ENCODE peak calls at places on chromosome 12, in five cellular contexts. M, L, T, B and R are unnamed samples. For H3K27me3, the result is how much of the 10 kb centered on the place peaks cover.

GRCh38 chr12:70258605-70259403 is 15.6 kb downstream of the CNOT2 start:
- DNase-seq in M (no peak), L (no peak), T (no peak), B (no peak), R (no peak)

GRCh38 chr12:101019667-101020066 is 190.4 kb downstream of the SLC5A8 start:
- DNase-seq in M (no peak), L (no peak), T (no peak), B (no peak), R (no peak)

GRCh38 chr12:26627335-26627734 is 205.7 kb downstream of the ITPR2 start:
- DNase-seq in M (no peak), L (no peak), T (no peak), B (no peak), R (no peak)

GRCh38 chr12:71556881-71557280 is 106.8 kb downstream of the ZFC3H1 start:
- DNase-seq in M (peak), L (no peak), T (peak), B (no peak), R (peak)

GRCh38 chr12:66823857-66824570 is 145.1 kb upstream of the GRIP1 start:
- DNase-seq in M (peak), L (no peak), T (no peak), B (no peak), R (no peak)

GRCh38 chr12:100826323-100826722 is 31.7 kb downstream of the ANO4 start:
- DNase-seq in M (peak), L (no peak), T (peak), B (peak), R (peak)

GRCh38 chr12:7145671-7146070 is 15.5 kb downstream of the CLSTN3 start:
- DNase-seq in M (no peak), L (no peak), T (no peak), B (no peak), R (no peak)

GRCh38 chr12:21769311-21769710 is 5.2 kb downstream of the KCNJ8 start:
- DNase-seq in M (no peak), L (no peak), T (peak), B (no peak), R (no peak)

GRCh38 chr12:92111256-92111655 is 34.4 kb downstream of the BTG1 start:
- DNase-seq in M (no peak), L (no peak), T (no peak), B (no peak), R (no peak)

GRCh38 chr12:851343-851742 is 98.2 kb downstream of the RAD52 start:
- DNase-seq in M (no peak), L (no peak), T (peak), B (no peak), R (peak)

GRCh38 chr12:2008677-2009076 is 4.4 kb upstream of the DCP1B start:
- DNase-seq in M (no peak), L (no peak), T (peak), B (no peak), R (peak)

GRCh38 chr12:11711675-11712327 is 62.3 kb downstream of the ETV6 start:
- DNase-seq in M (no peak), L (no peak), T (peak), B (no peak), R (peak)

GRCh38 chr12:22306311-22306710 is 28.2 kb downstream of the ST8SIA1 start:
- DNase-seq in M (no peak), L (no peak), T (no peak), B (no peak), R (peak)

GRCh38 chr12:2049604-2050540 is 2.9 kb upstream of the CACNA1C start:
- DNase-seq in M (peak), L (no peak), T (peak), B (no peak), R (no peak)

GRCh38 chr12:58596381-58596780 is 323.9 kb downstream of the LRIG3 start:
- DNase-seq in M (no peak), L (no peak), T (no peak), B (no peak), R (no peak)

GRCh38 chr12:109203480-109203879 is 87.1 kb downstream of the ACACB start:
- DNase-seq in M (no peak), L (no peak), T (no peak), B (no peak), R (no peak)

GRCh38 chr12:6960291-6961277 is 9.4 kb downstream of the PTPN6 start:
- DNase-seq in M (no peak), L (no peak), T (peak), B (peak), R (peak)

GRCh38 chr12:122726056-122726558 is 4.5 kb downstream of the HCAR1 start:
- DNase-seq in M (peak), L (no peak), T (no peak), B (no peak), R (no peak)

GRCh38 chr12:40646456-40646855 is 45.8 kb upstream of the CNTN1 start:
- DNase-seq in M (no peak), L (no peak), T (no peak), B (no peak), R (no peak)

GRCh38 chr12:78759387-78759786 is 105.2 kb upstream of the SYT1 start:
- DNase-seq in M (peak), L (no peak), T (peak), B (no peak), R (peak)

GRCh38 chr12:55906056-55906455 is 21.6 kb downstream of the PYM1 start:
- DNase-seq in M (no peak), L (no peak), T (peak), B (no peak), R (peak)

GRCh38 chr12:116455540-116456306 is 103.5 kb upstream of the MAP1LC3B2 start:
- DNase-seq in M (peak), L (no peak), T (peak), B (peak), R (peak)

GRCh38 chr12:127257366-127257935 is 1009.5 kb upstream of the TMEM132C start:
- DNase-seq in M (no peak), L (no peak), T (peak), B (no peak), R (peak)

GRCh38 chr12:121290410-121290809 is 6.1 kb downstream of the CAMKK2 start:
- DNase-seq in M (no peak), L (no peak), T (no peak), B (no peak), R (no peak)

GRCh38 chr12:121456551-121456950 is 56.6 kb downstream of the RNF34 start:
- DNase-seq in M (no peak), L (no peak), T (no peak), B (no peak), R (no peak)

GRCh38 chr12:121128908-121129704 is 3.6 kb upstream of the P2RX7 start:
- DNase-seq in M (peak), L (peak), T (peak), B (peak), R (peak)

GRCh38 chr12:75315518-75315917 is 14.6 kb downstream of the CAPS2 start:
- DNase-seq in M (no peak), L (no peak), T (peak), B (no peak), R (peak)

GRCh38 chr12:84272324-84272723 is 640.3 kb downstream of the SLC6A15 start:
- DNase-seq in M (no peak), L (no peak), T (no peak), B (no peak), R (no peak)

GRCh38 chr12:47939009-47939601 is 24.3 kb upstream of the TMEM106C start:
- DNase-seq in M (no peak), L (no peak), T (no peak), B (no peak), R (no peak)

GRCh38 chr12:15863984-15864383 is 18.2 kb upstream of the STRAP start:
- DNase-seq in M (no peak), L (no peak), T (no peak), B (no peak), R (no peak)

GRCh38 chr12:67193705-67194104 is 75.5 kb upstream of the CAND1 start:
- DNase-seq in M (peak), L (no peak), T (peak), B (peak), R (peak)

GRCh38 chr12:98227162-98227561 is 288.2 kb upstream of the TMPO start:
- DNase-seq in M (no peak), L (no peak), T (peak), B (no peak), R (no peak)

GRCh38 chr12:94690199-94690695 is 39.9 kb upstream of the TMCC3 start:
- DNase-seq in M (peak), L (no peak), T (no peak), B (no peak), R (peak)
- H3K27me3 ChIP-seq in M (under half), L (under half), T (under half), B (under half), R (under half)

GRCh38 chr12:107998863-107999262 is 130.2 kb upstream of the WSCD2 start:
- DNase-seq in M (no peak), L (no peak), T (no peak), B (no peak), R (no peak)
- H3K27me3 ChIP-seq in M (under half), L (under half), T (under half), B (under half), R (under half)

GRCh38 chr12:131087302-131087818 is 133.7 kb downstream of the ADGRD1 start:
- DNase-seq in M (no peak), L (no peak), T (no peak), B (peak), R (no peak)

GRCh38 chr12:131082795-131083194 is 129.1 kb downstream of the ADGRD1 start:
- DNase-seq in M (no peak), L (no peak), T (no peak), B (no peak), R (no peak)

GRCh38 chr12:131084341-131085011 is 130.8 kb downstream of the ADGRD1 start:
- DNase-seq in M (no peak), L (no peak), T (no peak), B (no peak), R (no peak)

GRCh38 chr12:131085816-131086591 is 132.3 kb downstream of the ADGRD1 start:
- DNase-seq in M (no peak), L (no peak), T (no peak), B (peak), R (no peak)

DNA sequence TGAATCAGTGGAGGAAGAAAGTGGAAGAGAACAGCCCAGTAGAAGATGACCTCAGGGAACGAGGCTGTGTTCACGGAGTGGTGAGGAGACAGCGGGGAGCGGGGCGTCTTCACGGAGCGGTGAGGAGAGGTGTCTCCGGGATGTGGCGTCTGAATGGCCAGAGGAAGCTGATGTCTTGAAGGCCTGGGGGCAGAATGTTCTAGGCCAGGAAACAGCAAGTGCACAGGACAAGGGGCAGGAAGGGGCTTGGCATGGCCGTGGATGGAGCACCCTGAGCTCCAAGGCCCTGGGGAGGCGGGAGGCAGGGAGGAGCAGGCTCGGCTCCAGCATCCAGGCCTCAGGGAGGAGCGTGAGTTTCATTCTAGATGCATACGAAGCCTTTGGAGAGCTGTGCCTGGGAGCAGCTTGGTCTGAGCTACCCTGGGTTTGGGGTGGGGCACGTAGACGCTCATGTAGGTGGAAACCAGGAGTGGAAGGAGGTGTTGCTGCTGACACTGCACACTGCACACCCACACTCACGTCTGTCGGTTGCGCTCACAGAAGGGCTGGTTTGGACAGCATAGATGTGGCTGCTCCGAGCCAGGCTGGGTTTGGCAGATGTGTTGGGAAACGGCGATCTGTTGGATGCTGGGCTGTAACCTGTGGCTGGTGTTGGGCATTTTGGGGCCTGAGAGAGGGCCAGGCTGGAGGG is 131.6 kb downstream of the ADGRD1 start:
- DNase-seq in M (no peak), L (no peak), T (no peak), B (peak), R (no peak)
- H3K27me3 ChIP-seq in M (under half), L (under half), T (under half), B (under half), R (under half)

GRCh38 chr12:57224278-57224972 is 5.1 kb upstream of the SHMT2 start:
- DNase-seq in M (no peak), L (no peak), T (no peak), B (no peak), R (no peak)
- H3K27me3 ChIP-seq in M (half or more), L (half or more), T (under half), B (half or more), R (under half)

DNA sequence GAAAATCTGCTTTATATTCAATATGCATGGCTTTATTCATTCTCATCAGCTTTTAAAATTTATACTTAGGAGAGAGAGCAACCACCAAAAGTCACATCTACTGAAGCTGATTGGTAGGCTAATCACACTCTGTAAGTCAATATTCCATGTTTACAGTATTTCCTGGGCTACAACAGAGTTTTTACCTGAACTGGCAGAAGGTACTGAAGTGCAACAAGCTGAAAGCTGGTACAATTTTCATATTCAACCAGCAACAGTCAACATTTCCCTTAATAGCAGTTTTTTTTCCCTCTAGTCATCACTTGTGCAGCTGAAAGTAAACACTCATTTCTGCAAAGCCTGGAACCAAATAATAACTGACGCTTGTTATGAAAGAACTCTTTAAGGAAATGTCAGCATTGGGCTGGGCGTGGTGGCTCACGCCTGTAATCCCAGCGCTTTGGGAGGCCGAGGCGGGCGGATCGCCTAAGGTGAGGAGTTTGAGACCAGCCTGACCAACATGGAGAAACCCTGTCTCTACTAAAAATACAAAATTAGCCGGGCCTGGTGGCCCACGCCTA is 12.9 kb downstream of the BRAP start:
- DNase-seq in M (no peak), L (no peak), T (no peak), B (no peak), R (no peak)
- H3K27me3 ChIP-seq in M (under half), L (under half), T (under half), B (under half), R (under half)